ENCODE peak calls at places on chromosomes 13 and 19, in four cellular contexts. M is stimulated activated CD4-positive, alpha-beta T cell treated with anti-CD3 and anti-CD28 coated beads, Interleukin-1b, Interleukin-23, amount 100 ng/mL, for 1 hour; D is stimulated activated CD8-positive, alpha-beta memory T cell treated with anti-CD3 and anti-CD28 coated beads, Interleukin-15, amount 100 ng/mL, for 24 hours; B is brain microvascular endothelial cell. L is an unnamed sample.

GRCh38 chr13:71515639-71516038 is 351.4 kb downstream of the DACH1 start:
- DNase-seq in B (no peak), M (no peak), D (no peak), L (no peak)

GRCh38 chr13:92537485-92537884 is 689.1 kb upstream of the GPC6 start:
- DNase-seq in B (peak; percentile 1), M (no peak), D (no peak), L (no peak)

GRCh38 chr19:32387701-32388392 is 17.7 kb upstream of the DPY19L3 start:
- DNase-seq in B (peak; percentile 38), D (no peak), M (no peak), L (no peak)

GRCh38 chr13:51823861-51824260 is 19.9 kb upstream of the DHRS12 start:
- DNase-seq in M (no peak), D (no peak), B (no peak), L (no peak)

GRCh38 chr19:32676895-32677359 is 1.3 kb downstream of the RGS9BP start:
- DNase-seq in D (no peak), B (no peak), M (no peak), L (no peak)

GRCh38 chr13:50387124-50387581 is 371.9 kb downstream of the KCNRG start:
- DNase-seq in B (no peak), M (no peak), D (no peak), L (peak; percentile 54)

GRCh38 chr13:61144301-61144700 is 271.3 kb downstream of the PCDH20 start:
- DNase-seq in D (no peak), B (no peak), M (no peak), L (no peak)

GRCh38 chr19:46719629-46720515 is 3.0 kb upstream of the PRKD2 start:
- DNase-seq in M (no peak), B (no peak), D (no peak), L (no peak)

GRCh38 chr19:42121666-42122069 is 10.6 kb downstream of the POU2F2 start:
- DNase-seq in B (peak; percentile 79), M (peak; percentile 66), D (peak; percentile 51), L (no peak)

GRCh38 chr13:22278336-22278929 is 607.6 kb downstream of the FGF9 start:
- DNase-seq in B (no peak), D (peak; percentile 21), M (peak; percentile 47), L (peak; percentile 67)

GRCh38 chr19:53634768-53635167 is 3.0 kb downstream of the DPRX start:
- DNase-seq in M (no peak), B (no peak), D (no peak), L (no peak)

GRCh38 chr19:8609210-8610040 is 1.1 kb downstream of the ADAMTS10 start:
- DNase-seq in M (no peak), B (peak; percentile 81), D (no peak), L (peak; percentile 82)

GRCh38 chr19:58274771-58275199 is 4.0 kb upstream of the ZNF8 start:
- DNase-seq in M (no peak), D (no peak), B (no peak), L (no peak)

GRCh38 chr19:54739587-54740497 is 1.5 kb downstream of the KIR2DL3 start:
- DNase-seq in M (no peak), B (no peak), D (no peak), L (no peak)

GRCh38 chr13:91356919-91357612 is 9.6 kb downstream of the MIR17HG start:
- DNase-seq in B (no peak), D (no peak), M (no peak), L (no peak)

L was measured in H1.